ENCODE peak calls at places on chromosomes 13 and 19, in seven cellular contexts. U, A, M, D, K, W and Q are unnamed samples.

GRCh38 chr13:73754727-73755292 is 379.4 kb downstream of the KLF12 start:
- DNase-seq in U (no peak), K (no peak), A (peak; percentile 46), W (peak; percentile 30), M (no peak), D (peak; percentile 12), Q (no peak)

GRCh38 chr13:27578121-27579030 is 42.0 kb downstream of the LNX2 start:
- DNase-seq in U (no peak), K (no peak), D (no peak), W (no peak), A (peak; percentile 19), M (no peak), Q (no peak)

GRCh38 chr19:45271098-45271497 is 20.0 kb downstream of the MARK4 start:
- DNase-seq in W (no peak), M (no peak), U (no peak), A (no peak), D (no peak), K (no peak), Q (no peak)

GRCh38 chr13:95128045-95128643 is 173.1 kb downstream of the ABCC4 start:
- DNase-seq in M (no peak), K (no peak), U (no peak), A (peak; percentile 86), W (no peak), D (no peak), Q (no peak)

GRCh38 chr19:34962281-34962944 is 1.6 kb downstream of the ZNF792 start:
- DNase-seq in M (no peak), U (no peak), K (no peak), A (no peak), D (peak; percentile 61), W (peak; percentile 72), Q (no peak)

GRCh38 chr19:2507109-2507508 is 31.2 kb downstream of the GADD45B start:
- DNase-seq in U (no peak), M (no peak), A (peak; percentile 95), W (no peak), K (no peak), D (no peak), Q (peak; percentile 61)

GRCh38 chr13:51148952-51149573 is 38.0 kb upstream of the C13orf42 start:
- DNase-seq in W (peak; percentile 69), D (no peak), U (no peak), M (no peak), K (no peak), A (peak; percentile 40), Q (peak; percentile 11)

GRCh38 chr13:35343417-35343816 is 133.1 kb downstream of the MAB21L1 start:
- DNase-seq in M (no peak), K (no peak), W (no peak), U (no peak), D (no peak), A (no peak), Q (no peak)

GRCh38 chr13:103229674-103230073 is 163.5 kb upstream of the SLC10A2 start:
- DNase-seq in M (no peak), A (no peak), D (no peak), W (no peak), U (no peak), K (no peak), Q (no peak)

GRCh38 chr13:95862401-95862800 is 185.5 kb downstream of the DNAJC3 start:
- DNase-seq in K (no peak), W (no peak), A (no peak), M (no peak), D (no peak), U (no peak), Q (no peak)

GRCh38 chr13:44116562-44117315 is 237.0 kb downstream of the LACC1 start:
- DNase-seq in U (no peak), A (no peak), W (no peak), D (no peak), K (no peak), M (no peak), Q (no peak)

GRCh38 chr13:78020861-78021260 is 102.2 kb upstream of the EDNRB start:
- DNase-seq in D (no peak), U (no peak), K (no peak), M (no peak), A (no peak), W (no peak), Q (no peak)

GRCh38 chr13:104678161-104678560 is 1611.9 kb upstream of the SLC10A2 start:
- DNase-seq in A (no peak), U (no peak), M (no peak), K (no peak), D (no peak), W (no peak), Q (no peak)

GRCh38 chr19:39951686-39952085 is 17.3 kb upstream of the FCGBP start:
- DNase-seq in A (peak; percentile 70), D (no peak), M (no peak), W (no peak), U (no peak), K (no peak), Q (no peak)

GRCh38 chr13:41085961-41086360 is 24.7 kb downstream of the WBP4 start:
- DNase-seq in U (no peak), A (no peak), W (no peak), D (no peak), K (no peak), M (no peak), Q (no peak)

GRCh38 chr13:84032116-84032515 is 149.8 kb upstream of the SLITRK1 start:
- DNase-seq in M (no peak), U (no peak), W (no peak), A (no peak), K (no peak), D (no peak), Q (no peak)

GRCh38 chr19:35458821-35459391 is 10.8 kb downstream of the FFAR2 start:
- DNase-seq in W (no peak), D (peak; percentile 3), K (no peak), U (no peak), A (peak; percentile 52), M (no peak), Q (no peak)

GRCh38 chr19:6087074-6087506 is 23.2 kb downstream of the RFX2 start:
- DNase-seq in K (no peak), M (no peak), W (peak; percentile 46), U (no peak), D (peak; percentile 49), A (no peak), Q (peak; percentile 53)

GRCh38 chr13:25768726-25769270 is 283.0 kb downstream of the SHISA2 start:
- DNase-seq in M (no peak), A (no peak), U (no peak), K (no peak), W (no peak), D (no peak), Q (no peak)

GRCh38 chr13:48319458-48320395 is 16.2 kb downstream of the RB1 start:
- DNase-seq in U (no peak), D (no peak), W (no peak), M (no peak), K (no peak), A (no peak), Q (no peak)

GRCh38 chr13:48320906-48321510 is 17.5 kb downstream of the RB1 start:
- DNase-seq in K (no peak), M (no peak), W (no peak), D (no peak), A (no peak), U (no peak), Q (no peak)

GRCh38 chr13:48320396-48320790 is 16.8 kb downstream of the RB1 start:
- DNase-seq in M (no peak), W (no peak), A (no peak), D (no peak), U (no peak), K (no peak), Q (no peak)

GRCh38 chr13:48318714-48319457 is 15.3 kb downstream of the RB1 start:
- DNase-seq in U (no peak), M (peak; percentile 36), K (peak; percentile 72), A (no peak), W (no peak), D (no peak), Q (no peak)

GRCh38 chr13:48322294-48322693 is 18.7 kb downstream of the RB1 start:
- DNase-seq in U (no peak), K (no peak), A (no peak), W (no peak), M (no peak), D (no peak), Q (no peak)
- H3K4me3 ChIP-seq in U (no peak overlapping the region), K (no peak overlapping the region), A (no peak overlapping the region), W (no peak overlapping the region), M (no peak overlapping the region), D (no peak overlapping the region), Q (no peak overlapping the region)

DNA sequence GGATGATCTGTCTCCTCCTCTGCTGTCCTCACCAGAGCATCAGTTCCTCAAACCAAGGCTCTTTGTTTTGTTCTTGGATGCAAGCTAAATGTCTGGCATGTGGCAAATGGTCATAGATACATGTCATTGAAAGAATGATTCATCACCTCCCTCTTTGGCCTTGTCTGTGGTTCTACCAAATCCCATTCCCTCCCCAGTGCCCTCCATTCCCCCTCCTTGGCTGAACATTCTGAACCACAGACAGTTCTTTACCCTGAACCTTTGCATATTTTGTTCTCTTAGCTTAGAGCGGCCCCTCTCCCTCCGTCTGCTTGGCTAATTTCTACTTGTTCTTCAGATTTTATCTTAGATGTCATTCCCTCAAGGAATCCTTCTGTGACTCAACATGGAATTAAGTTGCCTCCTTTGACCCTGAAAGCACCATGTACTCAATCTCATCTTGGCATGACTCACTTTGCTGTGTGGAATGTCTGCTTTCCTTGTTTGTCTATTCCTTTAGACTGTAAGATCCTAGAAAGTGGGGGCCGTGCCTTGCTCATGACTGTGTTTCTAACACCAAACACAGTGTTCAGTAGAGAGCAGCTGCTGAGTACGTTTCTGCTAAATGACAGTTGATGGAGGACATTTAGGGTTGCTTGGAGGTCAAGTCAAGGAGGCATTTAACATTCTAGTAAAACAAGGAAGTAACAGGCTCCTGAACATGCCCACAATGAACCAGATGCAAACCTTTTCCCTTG is 8.1 kb downstream of the ALOX5AP start:
- DNase-seq in A (peak; percentile 89), K (no peak), D (no peak), M (peak; percentile 23), U (no peak), W (no peak), Q (peak; percentile 37)
- TF ChIP-seq EP300 in A (peak; percentile 29), K (no peak), D (no peak), M (no peak), U (no peak), W (peak; percentile 70), Q (no peak)

GRCh38 chr19:11482384-11483050 is 1.7 kb upstream of the ELAVL3 start:
- DNase-seq in A (peak; percentile 84), D (peak; percentile 91), W (peak; percentile 97), M (peak; percentile 73), U (peak; percentile 55), K (peak; percentile 87), Q (peak; percentile 87)

GRCh38 chr19:11480081-11480926 is 542 bp downstream of the ELAVL3 start:
- DNase-seq in D (peak; percentile 5), W (peak; percentile 70), M (no peak), A (no peak), U (no peak), K (no peak), Q (no peak)

GRCh38 chr19:11481777-11482383 is 1.0 kb upstream of the ELAVL3 start:
- DNase-seq in M (no peak), U (no peak), W (peak; percentile 93), A (peak; percentile 90), D (peak; percentile 93), K (peak; percentile 73), Q (peak; percentile 47)

GRCh38 chr19:11479470-11480080 is 1.3 kb downstream of the ELAVL3 start:
- DNase-seq in M (no peak), K (no peak), D (peak; percentile 100), W (peak; percentile 98), U (no peak), A (no peak), Q (peak; percentile 26)

GRCh38 chr19:11480927-11481776 is at the start of gene ELAVL3:
- DNase-seq in M (no peak), D (peak; percentile 5), A (no peak), U (no peak), K (no peak), W (peak; percentile 91), Q (no peak)
- H3K4me3 ChIP-seq in M (no peak within 1 kb of the TSS), D (peak within 1 kb of the TSS; percentile 39), A (peak within 1 kb of the TSS; percentile 64), U (no peak within 1 kb of the TSS), K (peak within 1 kb of the TSS; percentile 37), W (peak within 1 kb of the TSS; percentile 54), Q (no peak within 1 kb of the TSS)

GRCh38 chr13:45331981-45332830 is 8.8 kb downstream of the TPT1 start:
- DNase-seq in U (no peak), K (no peak), M (no peak), D (no peak), W (no peak), A (peak; percentile 73), Q (no peak)
- TF ChIP-seq EP300 in U (no peak), K (no peak), M (no peak), D (no peak), W (no peak), A (no peak), Q (no peak)